ENCODE peak calls at places on chromosomes 7 and 10, in six cellular contexts. One of them, this sample, is unnamed.

GRCh38 chr10:67883710-67884312 is 645 bp upstream of the SIRT1 start:
- DNase-seq in RWPE1: no peak
- DNase-seq in CD14-positive monocyte: no peak
- DNase-seq in BE2C: no peak
- DNase-seq in left lung: no peak
- DNase-seq in OCI-LY7: no peak
- DNase-seq in this sample: no peak

GRCh38 chr10:60810437-60811182 is 32.3 kb downstream of the CDK1 start:
- DNase-seq in RWPE1: no peak
- DNase-seq in CD14-positive monocyte: no peak
- DNase-seq in left lung: no peak
- DNase-seq in OCI-LY7: no peak
- DNase-seq in BE2C: no peak
- DNase-seq in this sample: no peak

GRCh38 chr10:15897282-15897681 is 37.0 kb upstream of the MINDY3 start:
- DNase-seq in RWPE1: peak; percentile 8
- DNase-seq in left lung: no peak
- DNase-seq in CD14-positive monocyte: no peak
- DNase-seq in BE2C: no peak
- DNase-seq in OCI-LY7: no peak
- DNase-seq in this sample: no peak

GRCh38 chr10:63331586-63331985 is 134.2 kb downstream of the JMJD1C start:
- DNase-seq in OCI-LY7: no peak
- DNase-seq in BE2C: no peak
- DNase-seq in CD14-positive monocyte: no peak
- DNase-seq in RWPE1: no peak
- DNase-seq in left lung: no peak
- DNase-seq in this sample: no peak

GRCh38 chr10:119737827-119738226 is 12.0 kb downstream of the INPP5F start:
- DNase-seq in OCI-LY7: no peak
- DNase-seq in CD14-positive monocyte: no peak
- DNase-seq in BE2C: no peak
- DNase-seq in left lung: no peak
- DNase-seq in RWPE1: peak; percentile 95
- DNase-seq in this sample: peak; percentile 14

GRCh38 chr7:70063796-70064423 is 465.6 kb downstream of the AUTS2 start:
- DNase-seq in CD14-positive monocyte: no peak
- DNase-seq in BE2C: no peak
- DNase-seq in RWPE1: no peak
- DNase-seq in left lung: no peak
- DNase-seq in OCI-LY7: no peak
- DNase-seq in this sample: no peak

GRCh38 chr10:3150961-3151360 is 21.6 kb downstream of the PITRM1 start:
- DNase-seq in left lung: no peak
- DNase-seq in CD14-positive monocyte: no peak
- DNase-seq in BE2C: no peak
- DNase-seq in RWPE1: no peak
- DNase-seq in OCI-LY7: no peak
- DNase-seq in this sample: no peak

GRCh38 chr7:155815332-155816191 is 3.3 kb upstream of the SHH start:
- DNase-seq in BE2C: peak; percentile 57
- DNase-seq in CD14-positive monocyte: no peak
- DNase-seq in RWPE1: peak; percentile 75
- DNase-seq in OCI-LY7: peak; percentile 63
- DNase-seq in left lung: peak; percentile 54
- DNase-seq in this sample: peak; percentile 82

GRCh38 chr10:118472961-118473675 is 122.3 kb downstream of the PRLHR start:
- DNase-seq in left lung: no peak
- DNase-seq in BE2C: no peak
- DNase-seq in OCI-LY7: no peak
- DNase-seq in RWPE1: no peak
- DNase-seq in CD14-positive monocyte: no peak
- DNase-seq in this sample: no peak

GRCh38 chr7:30465342-30466170 is 13.0 kb downstream of the NOD1 start:
- DNase-seq in OCI-LY7: no peak
- DNase-seq in left lung: no peak
- DNase-seq in RWPE1: no peak
- DNase-seq in BE2C: no peak
- DNase-seq in CD14-positive monocyte: no peak
- DNase-seq in this sample: no peak

GRCh38 chr10:80767940-80768339 is 230.2 kb downstream of the SH2D4B start:
- DNase-seq in RWPE1: no peak
- DNase-seq in BE2C: no peak
- DNase-seq in CD14-positive monocyte: no peak
- DNase-seq in OCI-LY7: no peak
- DNase-seq in left lung: no peak
- DNase-seq in this sample: no peak

GRCh38 chr10:62333135-62333889 is 40.9 kb upstream of the ZNF365 start:
- DNase-seq in left lung: no peak
- DNase-seq in CD14-positive monocyte: no peak
- DNase-seq in OCI-LY7: no peak
- DNase-seq in BE2C: no peak
- DNase-seq in RWPE1: no peak
- DNase-seq in this sample: no peak

GRCh38 chr10:69936091-69936490 is 116.6 kb upstream of the MACROH2A2 start:
- DNase-seq in RWPE1: no peak
- DNase-seq in left lung: no peak
- DNase-seq in BE2C: no peak
- DNase-seq in CD14-positive monocyte: no peak
- DNase-seq in OCI-LY7: peak; percentile 58
- DNase-seq in this sample: peak; percentile 32

GRCh38 chr7:89887489-89887888 is 266.8 kb upstream of the STEAP1 start:
- DNase-seq in RWPE1: no peak
- DNase-seq in CD14-positive monocyte: no peak
- DNase-seq in BE2C: no peak
- DNase-seq in left lung: no peak
- DNase-seq in OCI-LY7: no peak
- DNase-seq in this sample: no peak

GRCh38 chr10:5464521-5464920 is 34.8 kb downstream of the CALML5 start:
- DNase-seq in left lung: no peak
- DNase-seq in CD14-positive monocyte: no peak
- DNase-seq in RWPE1: no peak
- DNase-seq in OCI-LY7: no peak
- DNase-seq in BE2C: no peak
- DNase-seq in this sample: no peak

GRCh38 chr10:132272061-132272766 is 35.5 kb downstream of the STK32C start:
- DNase-seq in CD14-positive monocyte: no peak
- DNase-seq in OCI-LY7: no peak
- DNase-seq in BE2C: no peak
- DNase-seq in RWPE1: no peak
- DNase-seq in left lung: peak; percentile 69
- DNase-seq in this sample: no peak

GRCh38 chr10:97820305-97820704 is 29.3 kb upstream of the GOLGA7B start:
- DNase-seq in OCI-LY7: no peak
- DNase-seq in CD14-positive monocyte: no peak
- DNase-seq in BE2C: no peak
- DNase-seq in RWPE1: no peak
- DNase-seq in left lung: no peak
- DNase-seq in this sample: no peak

GRCh38 chr10:119326167-119326566 is 118.8 kb downstream of the GRK5 start:
- DNase-seq in left lung: no peak
- DNase-seq in CD14-positive monocyte: no peak
- DNase-seq in BE2C: no peak
- DNase-seq in OCI-LY7: no peak
- DNase-seq in RWPE1: no peak
- DNase-seq in this sample: no peak

GRCh38 chr10:114868801-114869200 is 47.2 kb downstream of the FHIP2A start:
- DNase-seq in BE2C: no peak
- DNase-seq in RWPE1: peak; percentile 72
- DNase-seq in OCI-LY7: no peak
- DNase-seq in left lung: no peak
- DNase-seq in CD14-positive monocyte: no peak
- DNase-seq in this sample: no peak

GRCh38 chr10:112236486-112236885 is 46.7 kb upstream of the TECTB start:
- DNase-seq in CD14-positive monocyte: no peak
- DNase-seq in BE2C: no peak
- DNase-seq in RWPE1: no peak
- DNase-seq in left lung: no peak
- DNase-seq in OCI-LY7: no peak
- DNase-seq in this sample: no peak

GRCh38 chr7:74452748-74453320 is 872 bp upstream of the GTF2IRD1 start:
- DNase-seq in RWPE1: peak; percentile 47
- DNase-seq in left lung: no peak
- DNase-seq in BE2C: no peak
- DNase-seq in CD14-positive monocyte: no peak
- DNase-seq in OCI-LY7: no peak
- DNase-seq in this sample: no peak

GRCh38 chr7:130490888-130491771 is 755 bp upstream of the MEST start:
- DNase-seq in BE2C: no peak
- DNase-seq in OCI-LY7: no peak
- DNase-seq in RWPE1: no peak
- DNase-seq in left lung: no peak
- DNase-seq in CD14-positive monocyte: no peak
- DNase-seq in this sample: peak; percentile 56

GRCh38 chr10:102752266-102752930 is 8.7 kb downstream of the WBP1L start:
- DNase-seq in BE2C: no peak
- DNase-seq in RWPE1: no peak
- DNase-seq in CD14-positive monocyte: no peak
- DNase-seq in left lung: no peak
- DNase-seq in OCI-LY7: no peak
- DNase-seq in this sample: no peak

GRCh38 chr10:17877121-17877520 is 68.0 kb downstream of the MRC1 start:
- DNase-seq in CD14-positive monocyte: no peak
- DNase-seq in OCI-LY7: no peak
- DNase-seq in RWPE1: no peak
- DNase-seq in BE2C: no peak
- DNase-seq in left lung: no peak
- DNase-seq in this sample: no peak

GRCh38 chr10:17873946-17874345 is 64.8 kb downstream of the MRC1 start:
- DNase-seq in left lung: no peak
- DNase-seq in BE2C: no peak
- DNase-seq in CD14-positive monocyte: no peak
- DNase-seq in OCI-LY7: no peak
- DNase-seq in RWPE1: no peak
- DNase-seq in this sample: no peak

GRCh38 chr10:17871036-17871435 is 61.9 kb downstream of the MRC1 start:
- DNase-seq in CD14-positive monocyte: no peak
- DNase-seq in BE2C: no peak
- DNase-seq in RWPE1: no peak
- DNase-seq in left lung: no peak
- DNase-seq in OCI-LY7: no peak
- DNase-seq in this sample: no peak

GRCh38 chr10:17867056-17867455 is 57.9 kb downstream of the MRC1 start:
- DNase-seq in left lung: no peak
- DNase-seq in OCI-LY7: no peak
- DNase-seq in RWPE1: no peak
- DNase-seq in BE2C: no peak
- DNase-seq in CD14-positive monocyte: no peak
- DNase-seq in this sample: no peak

DNA sequence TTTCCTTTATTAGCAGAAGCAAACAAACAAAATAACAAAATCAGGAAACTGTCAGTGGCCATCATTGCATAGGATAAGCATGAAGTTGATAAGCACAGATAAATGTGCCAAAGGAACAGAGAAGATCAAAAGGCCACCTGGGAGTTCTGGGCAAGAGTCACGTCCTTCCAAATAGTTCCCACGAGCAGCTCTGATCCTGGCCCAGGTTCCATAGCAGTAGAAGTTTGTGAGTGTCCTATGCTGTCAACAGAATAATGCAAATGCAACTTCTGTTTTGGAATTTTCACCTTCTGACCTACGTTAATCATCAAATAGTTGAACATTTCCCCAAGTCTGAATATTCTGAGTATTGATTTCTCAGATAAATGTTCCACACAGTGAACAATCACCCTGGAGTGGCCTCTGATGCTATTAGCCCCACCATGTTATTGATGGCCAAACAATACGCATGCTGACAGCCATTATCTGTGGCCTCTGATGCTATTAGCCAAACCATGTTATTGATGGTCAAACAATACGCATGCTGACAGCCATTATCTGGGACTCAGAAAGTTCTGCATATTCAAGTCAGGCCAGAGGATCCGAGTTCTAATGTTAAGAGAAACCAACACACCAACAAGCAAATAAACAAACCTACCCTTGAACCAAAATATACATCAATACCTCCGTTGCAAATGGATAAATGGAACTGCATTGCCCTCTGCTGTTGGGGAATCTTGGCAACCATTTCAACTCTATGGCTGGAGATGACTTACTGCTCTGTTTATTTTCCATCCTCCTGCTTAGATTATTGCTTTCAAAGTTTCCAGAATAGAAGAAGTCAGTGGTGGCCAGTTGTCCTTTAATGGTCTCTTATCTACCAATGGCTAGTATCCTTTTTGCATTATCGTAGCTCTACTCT is 63.3 kb downstream of the MRC1 start:
- DNase-seq in CD14-positive monocyte: no peak
- DNase-seq in left lung: no peak
- DNase-seq in BE2C: peak; percentile 36
- DNase-seq in OCI-LY7: peak; percentile 1
- DNase-seq in RWPE1: peak; percentile 4
- DNase-seq in this sample: peak; percentile 16
- TF ChIP-seq CTCF in CD14-positive monocyte: peak; percentile 68
- TF ChIP-seq CTCF in left lung: no peak
- TF ChIP-seq CTCF in BE2C: peak; percentile 77
- TF ChIP-seq CTCF in OCI-LY7: peak; percentile 35
- TF ChIP-seq CTCF in RWPE1: no peak
- TF ChIP-seq CTCF in this sample: no peak

GRCh38 chr10:37754538-37755323 is 102.7 kb downstream of the ZNF248 start:
- DNase-seq in OCI-LY7: peak; percentile 55
- DNase-seq in BE2C: no peak
- DNase-seq in RWPE1: peak; percentile 13
- DNase-seq in CD14-positive monocyte: no peak
- DNase-seq in left lung: no peak
- DNase-seq in this sample: peak; percentile 4
- TF ChIP-seq CTCF in OCI-LY7: peak; percentile 81
- TF ChIP-seq CTCF in BE2C: peak; percentile 27
- TF ChIP-seq CTCF in RWPE1: peak; percentile 62
- TF ChIP-seq CTCF in CD14-positive monocyte: no peak
- TF ChIP-seq CTCF in left lung: peak; percentile 46
- TF ChIP-seq CTCF in this sample: no peak

GRCh38 chr7:95357623-95358022 is 33.3 kb upstream of the PON1 start:
- DNase-seq in CD14-positive monocyte: no peak
- DNase-seq in BE2C: no peak
- DNase-seq in OCI-LY7: no peak
- DNase-seq in left lung: no peak
- DNase-seq in RWPE1: no peak
- DNase-seq in this sample: no peak
- TF ChIP-seq CTCF in CD14-positive monocyte: no peak
- TF ChIP-seq CTCF in BE2C: no peak
- TF ChIP-seq CTCF in OCI-LY7: no peak
- TF ChIP-seq CTCF in left lung: no peak
- TF ChIP-seq CTCF in RWPE1: no peak
- TF ChIP-seq CTCF in this sample: no peak

GRCh38 chr10:73161662-73162061 is 6.1 kb downstream of the ECD start:
- DNase-seq in CD14-positive monocyte: no peak
- DNase-seq in BE2C: no peak
- DNase-seq in OCI-LY7: no peak
- DNase-seq in RWPE1: no peak
- DNase-seq in left lung: no peak
- DNase-seq in this sample: no peak

GRCh38 chr10:73159038-73159648 is 8.7 kb downstream of the ECD start:
- DNase-seq in CD14-positive monocyte: no peak
- DNase-seq in RWPE1: peak; percentile 51
- DNase-seq in OCI-LY7: peak; percentile 64
- DNase-seq in BE2C: peak; percentile 54
- DNase-seq in left lung: peak; percentile 34
- DNase-seq in this sample: peak; percentile 76

GRCh38 chr10:73166972-73167371 is 836 bp downstream of the ECD start:
- DNase-seq in BE2C: no peak
- DNase-seq in left lung: no peak
- DNase-seq in CD14-positive monocyte: no peak
- DNase-seq in RWPE1: no peak
- DNase-seq in OCI-LY7: no peak
- DNase-seq in this sample: no peak

GRCh38 chr10:73161079-73161478 is 6.7 kb downstream of the ECD start:
- DNase-seq in BE2C: no peak
- DNase-seq in OCI-LY7: no peak
- DNase-seq in left lung: no peak
- DNase-seq in RWPE1: no peak
- DNase-seq in CD14-positive monocyte: no peak
- DNase-seq in this sample: no peak

GRCh38 chr10:73163096-73163495 is 4.7 kb downstream of the ECD start:
- DNase-seq in left lung: no peak
- DNase-seq in OCI-LY7: no peak
- DNase-seq in RWPE1: no peak
- DNase-seq in CD14-positive monocyte: no peak
- DNase-seq in BE2C: no peak
- DNase-seq in this sample: no peak
- TF ChIP-seq CTCF in left lung: no peak
- TF ChIP-seq CTCF in OCI-LY7: no peak
- TF ChIP-seq CTCF in RWPE1: no peak
- TF ChIP-seq CTCF in CD14-positive monocyte: no peak
- TF ChIP-seq CTCF in BE2C: no peak
- TF ChIP-seq CTCF in this sample: no peak